ENCODE peak calls at places on chromosome 11, in five cellular contexts. T is H1, F is K562, E is HepG2, X is GM12878. C is an unnamed sample.

GRCh38 chr11:35971841-35972422 is 28.1 kb downstream of the LDLRAD3 start:
- DNase-seq in T (no peak), X (peak), E (no peak), F (no peak), C (no peak)

GRCh38 chr11:34052608-34053160 is 1.2 kb downstream of the CAPRIN1 start:
- DNase-seq in E (no peak), T (no peak), X (no peak), F (peak), C (peak)

GRCh38 chr11:116790167-116791001 is 1.3 kb downstream of the APOA5 start:
- DNase-seq in T (no peak), X (no peak), F (no peak), E (no peak), C (no peak)

GRCh38 chr11:83278351-83278750 is 7.8 kb downstream of the CCDC90B start:
- DNase-seq in T (no peak), F (no peak), X (no peak), E (no peak), C (no peak)

GRCh38 chr11:33830903-33831648 is 56.8 kb upstream of the FBXO3 start:
- DNase-seq in E (no peak), T (no peak), F (no peak), X (no peak), C (no peak)

GRCh38 chr11:18243783-18244362 is 4.6 kb downstream of the SAA2 start:
- DNase-seq in E (peak), T (peak), X (peak), F (peak), C (peak)

GRCh38 chr11:32297629-32298028 is 137.7 kb downstream of the WT1 start:
- DNase-seq in T (no peak), E (no peak), F (peak), X (no peak), C (peak)

GRCh38 chr11:111427471-111427912 is 48.4 kb upstream of the POU2AF1 start:
- DNase-seq in F (peak), E (peak), X (no peak), T (no peak), C (peak)

GRCh38 chr11:126423743-126424142 is 68.3 kb downstream of the ST3GAL4 start:
- DNase-seq in F (no peak), T (no peak), X (no peak), E (peak), C (no peak)

GRCh38 chr11:102773388-102773787 is 7.0 kb downstream of the MMP10 start:
- DNase-seq in F (no peak), E (no peak), X (no peak), T (no peak), C (no peak)

GRCh38 chr11:128862913-128863660 is 4.0 kb downstream of the KCNJ1 start:
- DNase-seq in T (no peak), X (no peak), E (no peak), F (no peak), C (no peak)

GRCh38 chr11:123174196-123175183 is 20.6 kb downstream of the CLMP start:
- DNase-seq in X (no peak), F (no peak), E (no peak), T (no peak), C (no peak)

GRCh38 chr11:59802639-59803176 is 7.9 kb downstream of the MRPL16 start:
- DNase-seq in F (peak), E (peak), X (no peak), T (no peak), C (peak)

GRCh38 chr11:4118107-4118506 is 23.5 kb downstream of the RRM1 start:
- DNase-seq in F (no peak), X (no peak), E (no peak), T (no peak), C (no peak)

GRCh38 chr11:60310407-60310998 is 16.6 kb upstream of the MS4A6E start:
- DNase-seq in E (no peak), F (no peak), T (no peak), X (peak), C (no peak)

GRCh38 chr11:128496249-128496648 is 91.1 kb downstream of the ETS1 start:
- DNase-seq in X (no peak), F (no peak), E (no peak), T (no peak), C (no peak)

GRCh38 chr11:57641011-57641410 is 8.7 kb downstream of the YPEL4 start:
- DNase-seq in X (no peak), T (no peak), E (no peak), F (peak), C (no peak)

GRCh38 chr11:110435780-110436717 is 6.3 kb downstream of the FDX1 start:
- DNase-seq in X (no peak), T (no peak), F (peak), E (no peak), C (no peak)

GRCh38 chr11:57527056-57527631 is 3.4 kb downstream of the TIMM10 start:
- DNase-seq in X (no peak), F (peak), T (no peak), E (peak), C (peak)

GRCh38 chr11:78202733-78203167 is 14.0 kb downstream of the USP35 start:
- DNase-seq in T (no peak), X (no peak), F (no peak), E (peak), C (no peak)

GRCh38 chr11:27076121-27076589 is 35.5 kb downstream of the BBOX1 start:
- DNase-seq in T (no peak), X (no peak), E (no peak), F (no peak), C (no peak)

GRCh38 chr11:94171693-94172440 is 43.2 kb downstream of the PANX1 start:
- DNase-seq in X (no peak), F (peak), E (peak), T (peak), C (peak)

GRCh38 chr11:117059611-117060010 is 38.6 kb downstream of the SIK3 start:
- DNase-seq in E (no peak), X (no peak), F (no peak), T (no peak), C (no peak)

GRCh38 chr11:10490032-10490397 is 35.0 kb downstream of the AMPD3 start:
- DNase-seq in E (no peak), T (no peak), X (no peak), F (peak), C (no peak)

GRCh38 chr11:19864141-19865120 is 151.8 kb downstream of the NAV2 start:
- DNase-seq in X (no peak), E (peak), F (no peak), T (no peak), C (no peak)

GRCh38 chr11:75775056-75775455 is 6.5 kb downstream of the DGAT2 start:
- DNase-seq in E (no peak), T (no peak), F (no peak), X (no peak), C (no peak)

GRCh38 chr11:12077535-12078280 is 32.7 kb upstream of the MICAL2 start:
- DNase-seq in E (no peak), X (no peak), F (no peak), T (no peak), C (no peak)

GRCh38 chr11:20631525-20632168 is 32.2 kb downstream of the SLC6A5 start:
- DNase-seq in F (no peak), T (no peak), X (no peak), E (no peak), C (no peak)

GRCh38 chr11:13140873-13141655 is 131.9 kb downstream of the RASSF10 start:
- DNase-seq in X (no peak), E (peak), F (no peak), T (no peak), C (no peak)

GRCh38 chr11:67636962-67637361 is 2.6 kb downstream of the TBX10 start:
- DNase-seq in T (no peak), F (no peak), X (no peak), E (no peak), C (no peak)

GRCh38 chr11:117809236-117810055 is 12.4 kb upstream of the DSCAML1 start:
- DNase-seq in E (no peak), F (peak), X (no peak), T (no peak), C (peak)

GRCh38 chr11:68498903-68499883 is 38.6 kb downstream of the PPP6R3 start:
- DNase-seq in E (no peak), X (peak), F (no peak), T (no peak), C (no peak)

GRCh38 chr11:113677648-113678047 is 28.5 kb downstream of the TMPRSS5 start:
- DNase-seq in X (no peak), E (no peak), T (no peak), F (no peak), C (no peak)

GRCh38 chr11:113673566-113674396 is 32.3 kb downstream of the TMPRSS5 start:
- DNase-seq in T (no peak), E (no peak), F (no peak), X (no peak), C (no peak)

GRCh38 chr11:113675565-113675964 is 30.5 kb downstream of the TMPRSS5 start:
- DNase-seq in X (no peak), E (no peak), T (no peak), F (no peak), C (no peak)

GRCh38 chr11:113674397-113674685 is 31.8 kb downstream of the TMPRSS5 start:
- DNase-seq in T (no peak), X (no peak), E (no peak), F (no peak), C (no peak)

GRCh38 chr11:113675003-113675471 is 31.1 kb downstream of the TMPRSS5 start:
- DNase-seq in E (no peak), F (no peak), T (no peak), X (peak), C (no peak)
- H3K27ac ChIP-seq in E (no peak), F (no peak), T (no peak), X (no peak), C (no peak)

GRCh38 chr11:45383229-45383628 is 97.1 kb upstream of the SYT13 start:
- DNase-seq in T (no peak), E (no peak), X (no peak), F (no peak), C (no peak)
- TF ChIP-seq TAF1 in T (no peak), E (no peak), X (no peak), F (no peak), C (no peak)

DNA sequence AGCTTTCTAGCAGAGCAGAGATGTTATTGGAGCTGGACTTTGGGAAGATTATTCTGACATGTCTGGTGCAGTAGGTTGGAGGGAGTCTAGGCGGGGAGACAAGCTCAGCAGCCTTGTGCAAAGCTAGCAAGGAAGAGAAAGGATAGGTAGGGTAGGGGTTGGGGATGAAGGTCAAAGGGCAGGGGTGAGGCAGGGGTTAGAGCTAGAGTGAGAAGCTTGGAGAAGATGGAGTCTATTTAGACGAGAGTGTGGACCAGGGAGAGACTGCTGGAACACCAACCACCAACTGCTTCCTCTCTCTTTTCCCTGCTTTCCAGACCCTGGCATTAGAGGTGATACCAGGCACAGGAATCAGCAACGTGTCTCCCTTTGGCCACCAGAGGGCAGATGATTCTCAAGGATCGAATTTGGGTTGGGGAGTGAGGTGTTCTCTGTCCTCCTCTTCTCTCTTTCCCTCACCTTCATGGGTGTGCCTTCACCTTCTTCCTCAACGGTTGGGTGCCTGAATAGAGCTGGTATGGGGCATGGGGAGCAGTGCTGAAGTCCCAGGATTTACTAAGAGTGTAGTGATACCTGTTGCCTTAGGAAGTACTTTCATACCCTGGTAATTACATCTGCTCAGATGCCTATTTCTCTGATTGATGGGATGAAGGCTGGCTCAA is 1.8 kb upstream of the MARK2 start:
- DNase-seq in X (no peak), T (no peak), F (peak), E (peak), C (peak)
- H3K27ac ChIP-seq in X (no peak), T (no peak), F (no peak), E (no peak), C (no peak)

GRCh38 chr11:65396769-65397745 is 10.6 kb downstream of the FRMD8 start:
- DNase-seq in E (no peak), X (no peak), T (no peak), F (no peak), C (no peak)
- TF ChIP-seq TAF1 in E (no peak), X (no peak), T (no peak), F (no peak), C (no peak)

GRCh38 chr11:131661137-131661536 is 290.7 kb downstream of the NTM start:
- DNase-seq in T (no peak), F (no peak), E (no peak), X (no peak), C (no peak)
- H3K27ac ChIP-seq in T (no peak), F (no peak), E (no peak), X (no peak), C (no peak)

DNA sequence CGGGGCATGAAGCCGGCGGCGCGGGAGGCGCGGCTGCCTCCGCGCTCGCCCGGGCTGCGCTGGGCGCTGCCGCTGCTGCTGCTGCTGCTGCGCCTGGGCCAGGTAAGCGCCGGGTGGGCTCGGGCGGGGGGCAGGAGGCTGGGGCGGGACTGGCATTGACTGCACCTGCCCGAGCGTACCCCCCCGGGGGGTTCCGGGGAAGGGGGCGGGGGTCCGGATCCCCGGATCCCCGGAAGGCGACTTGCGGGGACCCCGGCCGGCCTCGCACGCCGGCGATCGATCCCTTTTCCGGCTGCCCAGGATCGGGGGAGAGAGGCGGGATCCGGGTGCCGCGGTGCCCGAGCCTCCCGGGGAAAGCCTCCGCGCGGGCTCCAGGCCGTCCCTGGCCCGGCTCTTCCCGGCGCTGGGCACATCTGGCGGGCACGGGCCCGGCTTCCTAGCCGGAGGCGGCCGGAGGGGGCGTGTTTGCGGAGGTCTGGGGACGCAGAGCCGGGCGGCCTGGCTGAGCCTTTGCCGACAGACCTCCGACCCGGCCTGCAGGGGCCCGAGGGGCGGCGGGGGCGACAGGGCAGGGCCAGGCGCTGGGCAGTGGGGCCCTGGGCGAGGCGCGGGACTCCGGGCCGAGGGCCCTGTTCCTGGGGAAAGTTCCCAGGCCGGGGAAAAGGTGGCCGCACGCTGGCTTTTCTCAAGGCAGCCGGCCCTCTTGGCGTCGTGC is 705 bp downstream of the PTPRJ start:
- DNase-seq in T (no peak), E (no peak), F (peak), X (no peak), C (peak)
- TF ChIP-seq TAF1 in T (peak), E (no peak), F (no peak), X (no peak), C (no peak)

GRCh38 chr11:61448552-61448927 is 18.6 kb downstream of the SDHAF2 start:
- DNase-seq in F (no peak), X (no peak), E (no peak), T (no peak), C (no peak)
- H3K27ac ChIP-seq in F (no peak), X (no peak), E (no peak), T (no peak), C (no peak)

C was measured in SK-N-SH.